ENCODE peak calls at places on chromosomes 13 and 19, in ten cellular contexts. One of them, this sample, is unnamed.

GRCh38 chr13:97004096-97004876 is 10.0 kb upstream of the OXGR1 start:
- DNase-seq in Panc1: no peak
- DNase-seq in GM12878: no peak
- DNase-seq in GM23338: no peak
- DNase-seq in suprapubic skin: no peak
- DNase-seq in sigmoid colon: no peak
- DNase-seq in breast epithelium: no peak
- DNase-seq in stomach: no peak
- DNase-seq in GM12891: no peak
- DNase-seq in H1: no peak
- DNase-seq in this sample: no peak

GRCh38 chr13:37599509-37599908 is 941 bp upstream of the POSTN start:
- DNase-seq in breast epithelium: no peak
- DNase-seq in Panc1: no peak
- DNase-seq in GM12878: no peak
- DNase-seq in H1: no peak
- DNase-seq in GM23338: no peak
- DNase-seq in suprapubic skin: no peak
- DNase-seq in sigmoid colon: no peak
- DNase-seq in GM12891: no peak
- DNase-seq in stomach: no peak
- DNase-seq in this sample: no peak

GRCh38 chr19:14366529-14366928 is 14.7 kb upstream of the ADGRE5 start:
- DNase-seq in suprapubic skin: no peak
- DNase-seq in breast epithelium: peak
- DNase-seq in GM12891: no peak
- DNase-seq in stomach: peak
- DNase-seq in H1: peak
- DNase-seq in GM12878: peak
- DNase-seq in sigmoid colon: peak
- DNase-seq in GM23338: peak
- DNase-seq in Panc1: no peak
- DNase-seq in this sample: no peak

GRCh38 chr13:110689711-110690110 is 16.2 kb downstream of the CARS2 start:
- DNase-seq in suprapubic skin: no peak
- DNase-seq in sigmoid colon: no peak
- DNase-seq in GM12891: no peak
- DNase-seq in H1: no peak
- DNase-seq in Panc1: no peak
- DNase-seq in breast epithelium: no peak
- DNase-seq in GM23338: no peak
- DNase-seq in stomach: no peak
- DNase-seq in GM12878: no peak
- DNase-seq in this sample: no peak

GRCh38 chr19:13026478-13026999 is 31.3 kb downstream of the NFIX start:
- DNase-seq in suprapubic skin: no peak
- DNase-seq in GM23338: no peak
- DNase-seq in H1: no peak
- DNase-seq in GM12878: no peak
- DNase-seq in breast epithelium: no peak
- DNase-seq in GM12891: no peak
- DNase-seq in sigmoid colon: no peak
- DNase-seq in Panc1: no peak
- DNase-seq in stomach: peak
- DNase-seq in this sample: no peak

GRCh38 chr13:86020350-86021002 is 221.3 kb upstream of the SLITRK6 start:
- DNase-seq in H1: no peak
- DNase-seq in suprapubic skin: no peak
- DNase-seq in stomach: no peak
- DNase-seq in breast epithelium: no peak
- DNase-seq in sigmoid colon: no peak
- DNase-seq in Panc1: no peak
- DNase-seq in GM12891: no peak
- DNase-seq in GM12878: no peak
- DNase-seq in GM23338: no peak
- DNase-seq in this sample: no peak

GRCh38 chr13:22210134-22210930 is 539.5 kb downstream of the FGF9 start:
- DNase-seq in breast epithelium: no peak
- DNase-seq in H1: no peak
- DNase-seq in stomach: no peak
- DNase-seq in GM12891: no peak
- DNase-seq in sigmoid colon: no peak
- DNase-seq in GM23338: peak
- DNase-seq in suprapubic skin: no peak
- DNase-seq in GM12878: no peak
- DNase-seq in Panc1: no peak
- DNase-seq in this sample: no peak

GRCh38 chr13:110345266-110345665 is 38.2 kb downstream of the COL4A2 start:
- DNase-seq in GM12891: no peak
- DNase-seq in sigmoid colon: no peak
- DNase-seq in stomach: no peak
- DNase-seq in Panc1: no peak
- DNase-seq in GM23338: no peak
- DNase-seq in GM12878: no peak
- DNase-seq in suprapubic skin: no peak
- DNase-seq in H1: no peak
- DNase-seq in breast epithelium: no peak
- DNase-seq in this sample: no peak

GRCh38 chr19:35273686-35274259 is 5.0 kb downstream of the USF2 start:
- DNase-seq in GM23338: no peak
- DNase-seq in sigmoid colon: no peak
- DNase-seq in suprapubic skin: no peak
- DNase-seq in H1: no peak
- DNase-seq in GM12891: no peak
- DNase-seq in Panc1: no peak
- DNase-seq in stomach: no peak
- DNase-seq in GM12878: no peak
- DNase-seq in breast epithelium: no peak
- DNase-seq in this sample: no peak

GRCh38 chr13:71412231-71412630 is 454.8 kb downstream of the DACH1 start:
- DNase-seq in GM23338: no peak
- DNase-seq in GM12891: no peak
- DNase-seq in Panc1: no peak
- DNase-seq in breast epithelium: no peak
- DNase-seq in H1: no peak
- DNase-seq in suprapubic skin: no peak
- DNase-seq in stomach: no peak
- DNase-seq in sigmoid colon: no peak
- DNase-seq in GM12878: no peak
- DNase-seq in this sample: no peak

GRCh38 chr13:69319659-69320058 is 788.0 kb upstream of the ATXN8OS start:
- DNase-seq in suprapubic skin: no peak
- DNase-seq in sigmoid colon: no peak
- DNase-seq in GM12878: no peak
- DNase-seq in stomach: no peak
- DNase-seq in H1: no peak
- DNase-seq in breast epithelium: no peak
- DNase-seq in GM12891: no peak
- DNase-seq in Panc1: no peak
- DNase-seq in GM23338: no peak
- DNase-seq in this sample: no peak

GRCh38 chr13:37375071-37375470 is 223.5 kb downstream of the POSTN start:
- DNase-seq in stomach: no peak
- DNase-seq in breast epithelium: no peak
- DNase-seq in GM12891: no peak
- DNase-seq in suprapubic skin: no peak
- DNase-seq in Panc1: no peak
- DNase-seq in GM12878: no peak
- DNase-seq in H1: no peak
- DNase-seq in sigmoid colon: no peak
- DNase-seq in GM23338: no peak
- DNase-seq in this sample: no peak

GRCh38 chr19:13012690-13013608 is 17.7 kb downstream of the NFIX start:
- DNase-seq in stomach: no peak
- DNase-seq in GM12878: no peak
- DNase-seq in GM23338: peak
- DNase-seq in suprapubic skin: no peak
- DNase-seq in GM12891: peak
- DNase-seq in breast epithelium: no peak
- DNase-seq in sigmoid colon: peak
- DNase-seq in H1: no peak
- DNase-seq in Panc1: no peak
- DNase-seq in this sample: peak

GRCh38 chr13:22757530-22758120 is 423.2 kb upstream of the SGCG start:
- DNase-seq in GM12891: no peak
- DNase-seq in breast epithelium: no peak
- DNase-seq in GM23338: peak
- DNase-seq in sigmoid colon: no peak
- DNase-seq in stomach: no peak
- DNase-seq in Panc1: no peak
- DNase-seq in H1: no peak
- DNase-seq in GM12878: no peak
- DNase-seq in suprapubic skin: no peak
- DNase-seq in this sample: no peak

GRCh38 chr19:7007859-7008258 is 13.4 kb downstream of the MBD3L2B start:
- DNase-seq in Panc1: no peak
- DNase-seq in GM12878: no peak
- DNase-seq in breast epithelium: no peak
- DNase-seq in stomach: no peak
- DNase-seq in GM12891: no peak
- DNase-seq in sigmoid colon: no peak
- DNase-seq in GM23338: no peak
- DNase-seq in suprapubic skin: no peak
- DNase-seq in H1: no peak
- DNase-seq in this sample: no peak

DNA sequence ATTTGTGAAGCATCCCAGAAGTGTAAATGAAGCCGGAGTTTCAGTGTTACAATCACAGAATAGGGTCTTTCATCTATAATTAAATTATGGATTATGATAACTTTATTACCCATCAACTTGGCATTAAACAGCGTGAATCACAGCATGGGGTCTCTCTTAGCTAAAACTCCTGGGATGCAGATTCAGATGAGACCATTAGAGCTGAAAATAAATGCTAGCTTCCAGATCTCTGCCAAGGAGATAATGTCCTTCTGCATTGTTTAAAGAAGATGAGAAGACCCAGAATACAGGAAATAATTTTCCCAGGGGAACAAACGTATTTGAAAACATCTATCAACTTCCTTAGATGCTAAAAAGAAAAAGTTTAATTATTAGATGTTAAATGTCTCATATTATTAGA is 546.0 kb upstream of the PCDH9 start:
- DNase-seq in GM12891: no peak
- DNase-seq in H1: no peak
- DNase-seq in Panc1: no peak
- DNase-seq in sigmoid colon: no peak
- DNase-seq in GM12878: no peak
- DNase-seq in suprapubic skin: no peak
- DNase-seq in stomach: no peak
- DNase-seq in GM23338: no peak
- DNase-seq in breast epithelium: no peak
- DNase-seq in this sample: no peak
- TF ChIP-seq POLR2AphosphoS5 in GM12891: no peak
- TF ChIP-seq POLR2AphosphoS5 in H1: no peak
- TF ChIP-seq POLR2AphosphoS5 in Panc1: no peak
- TF ChIP-seq POLR2AphosphoS5 in sigmoid colon: no peak
- TF ChIP-seq POLR2AphosphoS5 in GM12878: no peak
- TF ChIP-seq POLR2AphosphoS5 in suprapubic skin: no peak
- TF ChIP-seq POLR2AphosphoS5 in stomach: no peak
- TF ChIP-seq POLR2AphosphoS5 in GM23338: no peak
- TF ChIP-seq POLR2AphosphoS5 in breast epithelium: no peak
- TF ChIP-seq POLR2AphosphoS5 in this sample: no peak

DNA sequence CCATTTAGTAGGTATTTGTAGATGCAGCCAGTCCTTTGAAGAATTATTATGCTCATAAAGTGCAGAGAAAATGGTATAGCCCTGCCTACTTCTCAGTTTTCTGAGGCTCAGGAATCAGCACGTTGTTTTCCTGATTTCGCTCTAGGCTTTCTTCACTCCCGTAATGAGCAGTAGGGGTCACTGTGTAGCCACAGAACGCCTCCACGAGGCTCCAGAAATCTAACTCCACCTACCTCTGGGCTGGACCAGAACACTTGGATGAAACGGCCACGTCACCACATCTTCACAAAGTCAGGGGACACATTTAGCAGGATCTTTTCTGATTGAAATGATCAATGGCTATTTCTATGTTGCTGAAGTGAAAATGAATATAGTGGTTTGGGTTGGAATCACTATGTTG is 49.8 kb upstream of the GTF3A start:
- DNase-seq in suprapubic skin: no peak
- DNase-seq in GM12878: no peak
- DNase-seq in GM23338: peak
- DNase-seq in Panc1: no peak
- DNase-seq in stomach: peak
- DNase-seq in GM12891: peak
- DNase-seq in sigmoid colon: peak
- DNase-seq in breast epithelium: peak
- DNase-seq in H1: no peak
- DNase-seq in this sample: peak
- TF ChIP-seq POLR2AphosphoS5 in suprapubic skin: no peak
- TF ChIP-seq POLR2AphosphoS5 in GM12878: no peak
- TF ChIP-seq POLR2AphosphoS5 in GM23338: no peak
- TF ChIP-seq POLR2AphosphoS5 in Panc1: no peak
- TF ChIP-seq POLR2AphosphoS5 in stomach: no peak
- TF ChIP-seq POLR2AphosphoS5 in GM12891: no peak
- TF ChIP-seq POLR2AphosphoS5 in sigmoid colon: no peak
- TF ChIP-seq POLR2AphosphoS5 in breast epithelium: no peak
- TF ChIP-seq POLR2AphosphoS5 in H1: no peak
- TF ChIP-seq POLR2AphosphoS5 in this sample: no peak

GRCh38 chr13:74290324-74290773 is 156.1 kb upstream of the KLF12 start:
- DNase-seq in GM12891: no peak
- DNase-seq in Panc1: no peak
- DNase-seq in suprapubic skin: no peak
- DNase-seq in sigmoid colon: no peak
- DNase-seq in breast epithelium: peak
- DNase-seq in H1: no peak
- DNase-seq in GM23338: peak
- DNase-seq in GM12878: no peak
- DNase-seq in stomach: no peak
- DNase-seq in this sample: no peak
- TF ChIP-seq POLR2AphosphoS5 in GM12891: no peak
- TF ChIP-seq POLR2AphosphoS5 in Panc1: no peak
- TF ChIP-seq POLR2AphosphoS5 in suprapubic skin: no peak
- TF ChIP-seq POLR2AphosphoS5 in sigmoid colon: no peak
- TF ChIP-seq POLR2AphosphoS5 in breast epithelium: no peak
- TF ChIP-seq POLR2AphosphoS5 in H1: no peak
- TF ChIP-seq POLR2AphosphoS5 in GM23338: no peak
- TF ChIP-seq POLR2AphosphoS5 in GM12878: no peak
- TF ChIP-seq POLR2AphosphoS5 in stomach: no peak
- TF ChIP-seq POLR2AphosphoS5 in this sample: no peak

DNA sequence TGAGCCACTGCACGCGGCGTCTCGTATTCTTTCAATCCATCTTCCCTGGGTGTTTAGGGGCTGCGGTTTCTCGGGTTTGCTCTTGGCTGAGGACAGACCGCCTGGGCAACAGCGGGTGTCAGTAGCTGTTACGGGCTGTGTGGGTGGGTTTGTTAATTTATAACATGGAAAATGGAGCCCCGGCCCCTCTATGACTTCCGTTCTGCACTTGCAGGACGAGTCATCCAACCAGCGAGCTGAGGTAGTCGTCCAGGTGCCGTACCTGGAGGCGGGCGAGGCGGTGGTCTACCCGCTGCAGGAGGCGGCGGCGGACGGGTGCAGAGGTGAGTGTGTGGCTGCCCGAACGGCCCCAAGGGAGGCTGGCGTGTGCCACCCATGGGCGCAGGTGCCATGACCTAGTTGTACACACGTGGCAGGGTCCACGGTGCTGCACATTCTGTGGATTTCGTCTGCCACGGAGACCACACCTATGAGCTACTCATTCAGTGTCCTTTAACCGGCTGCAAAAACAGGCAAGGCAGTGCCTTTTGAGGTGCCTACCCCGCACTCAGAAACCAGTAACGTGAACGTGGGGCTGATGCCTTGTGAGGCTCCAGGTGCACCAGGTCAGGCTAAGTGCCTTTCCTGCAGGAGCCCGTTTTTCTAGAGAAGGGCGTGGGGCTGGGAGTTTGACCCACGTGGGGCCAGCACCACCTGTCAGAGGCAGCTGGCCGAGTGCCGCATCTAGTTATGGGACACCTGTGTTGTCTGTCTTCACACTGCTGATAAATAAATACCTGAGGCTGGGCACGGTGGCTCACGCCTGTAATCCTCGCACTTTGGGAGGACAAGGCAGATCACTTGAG is 10.9 kb downstream of the POLR2E start:
- DNase-seq in GM12891: no peak
- DNase-seq in H1: no peak
- DNase-seq in GM23338: no peak
- DNase-seq in sigmoid colon: no peak
- DNase-seq in breast epithelium: no peak
- DNase-seq in Panc1: no peak
- DNase-seq in suprapubic skin: no peak
- DNase-seq in stomach: no peak
- DNase-seq in GM12878: no peak
- DNase-seq in this sample: no peak
- TF ChIP-seq POLR2AphosphoS5 in GM12891: peak
- TF ChIP-seq POLR2AphosphoS5 in H1: no peak
- TF ChIP-seq POLR2AphosphoS5 in GM23338: peak
- TF ChIP-seq POLR2AphosphoS5 in sigmoid colon: no peak
- TF ChIP-seq POLR2AphosphoS5 in breast epithelium: no peak
- TF ChIP-seq POLR2AphosphoS5 in Panc1: no peak
- TF ChIP-seq POLR2AphosphoS5 in suprapubic skin: no peak
- TF ChIP-seq POLR2AphosphoS5 in stomach: no peak
- TF ChIP-seq POLR2AphosphoS5 in GM12878: no peak
- TF ChIP-seq POLR2AphosphoS5 in this sample: no peak